ENCODE peak calls at places on chromosomes 4 and X, in four cellular contexts. K, Y, H and G are unnamed samples. For H3K27me3, the result is how much of the 10 kb centered on the place peaks cover.

GRCh38 chr4:25427871-25428270 is 50.8 kb downstream of the ANAPC4 start:
- DNase-seq in K (no peak), H (no peak), Y (no peak), G (no peak)

GRCh38 chr4:169795585-169795984 is 37.8 kb upstream of the HPF1 start:
- DNase-seq in H (no peak), K (no peak), Y (no peak), G (no peak)

GRCh38 chrX:346034-346813 is 27.6 kb upstream of the GTPBP6 start:
- DNase-seq in H (no peak), K (peak), Y (no peak), G (no peak)

GRCh38 chr4:3532714-3533336 is 603 bp upstream of the LRPAP1 start:
- DNase-seq in K (peak), H (no peak), Y (no peak), G (no peak)

GRCh38 chr4:853416-853781 is 27.5 kb upstream of the CPLX1 start:
- DNase-seq in Y (no peak), K (no peak), H (no peak), G (no peak)

GRCh38 chr4:159159611-159160010 is 56.7 kb downstream of the RAPGEF2 start:
- DNase-seq in Y (no peak), K (no peak), H (no peak), G (no peak)

GRCh38 chr4:152321923-152322322 is 214.0 kb downstream of the FBXW7 start:
- DNase-seq in H (no peak), K (no peak), Y (no peak), G (no peak)

GRCh38 chrX:49838374-49838773 is 9.3 kb downstream of the PAGE4 start:
- DNase-seq in Y (no peak), K (no peak), H (no peak), G (no peak)

GRCh38 chr4:55615008-55615407 is 21.1 kb downstream of the NMU start:
- DNase-seq in Y (no peak), H (no peak), K (no peak), G (no peak)

GRCh38 chr4:64384237-64385176 is 24.7 kb downstream of the TECRL start:
- DNase-seq in H (no peak), K (no peak), Y (no peak), G (no peak)

GRCh38 chrX:118156254-118156952 is 39.8 kb upstream of the KLHL13 start:
- DNase-seq in H (no peak), K (no peak), Y (no peak), G (no peak)

GRCh38 chrX:68995780-68996551 is 167.1 kb downstream of the EFNB1 start:
- DNase-seq in Y (peak), K (no peak), H (no peak), G (no peak)

GRCh38 chrX:129823115-129823514 is 20.6 kb downstream of the ZDHHC9 start:
- DNase-seq in Y (peak), K (no peak), H (no peak), G (no peak)

GRCh38 chrX:34918091-34918736 is 24.4 kb upstream of the FAM47B start:
- DNase-seq in H (no peak), Y (no peak), K (no peak), G (no peak)

DNA sequence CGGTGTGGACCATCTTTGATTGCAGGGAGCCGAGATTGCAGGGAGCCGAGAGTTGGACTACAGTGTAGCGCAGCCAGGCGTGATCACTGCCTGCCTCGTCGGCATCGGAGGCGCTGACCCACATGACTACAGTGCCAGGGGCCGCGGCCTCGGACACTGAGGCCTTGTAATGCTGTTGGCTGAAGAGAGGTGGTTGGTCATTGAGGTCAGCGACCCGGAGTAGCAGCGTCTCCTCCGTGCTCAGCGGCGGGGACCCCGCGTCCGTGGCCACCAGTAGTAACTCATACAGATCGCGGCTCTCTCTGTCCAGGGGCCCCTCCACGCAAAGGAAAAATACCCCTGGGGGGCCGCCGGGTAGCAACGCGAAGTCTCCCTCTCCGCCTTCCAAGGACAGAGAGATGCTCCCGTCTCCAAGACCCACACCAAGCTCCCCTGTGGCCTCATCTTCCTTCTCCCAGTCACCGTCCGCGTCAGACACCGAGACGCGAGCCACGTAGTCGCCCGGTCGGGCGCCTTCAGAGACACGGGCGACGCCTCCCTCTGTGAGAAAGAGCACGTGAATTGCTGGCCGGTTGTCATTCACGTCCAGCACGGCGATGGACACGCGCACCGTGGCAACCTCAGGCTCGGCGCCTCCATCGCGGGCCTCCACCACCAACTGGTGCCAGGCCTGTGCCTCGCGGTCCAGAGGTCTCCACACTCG is 1.9 kb downstream of the DCHS2 start:
- DNase-seq in H (no peak), Y (no peak), K (no peak), G (no peak)
- H3K27me3 ChIP-seq in H (under half), Y (under half), K (half or more), G (under half)

GRCh38 chr4:112897548-112897947 is 151.9 kb upstream of the ANK2 start:
- DNase-seq in K (no peak), Y (no peak), H (no peak), G (no peak)

GRCh38 chr4:112895785-112896184 is 153.7 kb upstream of the ANK2 start:
- DNase-seq in K (no peak), H (no peak), Y (no peak), G (no peak)

GRCh38 chr4:112896326-112896892 is 153.0 kb upstream of the ANK2 start:
- DNase-seq in K (no peak), Y (no peak), H (no peak), G (no peak)

GRCh38 chr4:112900416-112900815 is 149.0 kb upstream of the ANK2 start:
- DNase-seq in K (no peak), Y (no peak), H (no peak), G (no peak)

GRCh38 chr4:112898357-112899141 is 150.9 kb upstream of the ANK2 start:
- DNase-seq in K (no peak), Y (no peak), H (no peak), G (no peak)
- TF ChIP-seq CTCF in K (no peak), Y (no peak), H (no peak), G (no peak)

GRCh38 chrX:65924938-65925507 is 114.9 kb downstream of the VSIG4 start:
- DNase-seq in Y (no peak), H (no peak), K (no peak), G (no peak)
- H3K27me3 ChIP-seq in Y (under half), H (under half), K (under half), G (under half)

DNA sequence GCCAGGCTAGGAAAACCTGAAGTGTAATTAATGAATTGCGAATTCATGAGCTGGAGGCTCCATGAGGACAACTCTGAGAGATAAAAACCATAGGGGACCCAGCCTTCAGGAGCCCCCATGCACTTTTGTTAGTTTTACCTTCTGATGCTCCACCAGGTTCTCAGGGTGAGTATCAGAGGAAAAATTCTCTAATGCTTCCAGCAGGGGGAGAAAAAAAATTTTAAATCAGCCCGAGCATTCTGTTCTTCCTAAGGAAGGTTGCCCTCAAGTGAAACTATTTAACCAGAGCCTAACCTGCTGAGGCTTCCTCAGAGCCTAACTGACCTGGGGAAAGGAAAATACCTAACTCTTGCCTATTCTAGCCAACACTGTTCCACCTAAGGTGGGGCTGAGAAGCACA is 552.6 kb downstream of the PPARGC1A start:
- DNase-seq in Y (no peak), H (no peak), K (no peak), G (no peak)
- TF ChIP-seq CTCF in Y (peak), H (no peak), K (no peak), G (no peak)

DNA sequence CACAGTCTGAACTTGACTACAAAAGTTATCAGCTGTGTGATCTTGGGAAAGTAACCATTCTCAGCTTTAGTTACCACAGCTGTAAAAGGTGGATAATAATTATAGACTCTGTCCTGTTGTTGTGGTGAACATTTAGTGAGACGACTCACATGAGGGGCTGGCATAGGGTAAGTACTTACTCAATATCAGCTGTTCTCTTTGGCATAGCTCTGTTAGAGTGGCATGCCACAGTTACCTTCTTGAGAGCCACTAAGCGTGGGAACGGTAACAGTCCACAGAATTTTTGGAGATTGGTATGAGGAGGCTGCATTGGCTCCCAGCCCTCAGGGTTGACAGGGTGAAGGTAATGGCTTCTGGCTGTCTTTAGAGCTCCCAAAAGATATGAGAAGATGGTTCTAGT is 13.2 kb upstream of the HAND2 start:
- DNase-seq in H (no peak), K (no peak), Y (no peak), G (no peak)
- H3K27me3 ChIP-seq in H (under half), K (under half), Y (under half), G (under half)